ENCODE peak calls at places on chromosome 20, in six cellular contexts. P is fibroblast of the conjunctiva, A is foreskin fibroblast, S is choroid plexus epithelial cell, C is caudate nucleus, O is left ventricle myocardium superior. X is an unnamed sample.

GRCh38 chr20:22977047-22977785 is 57.9 kb upstream of the SSTR4 start:
- DNase-seq in O (peak), A (no peak), S (no peak), C (no peak), P (no peak), X (no peak)

GRCh38 chr20:19659468-19659867 is 98.6 kb upstream of the RIN2 start:
- DNase-seq in P (no peak), O (no peak), C (no peak), A (no peak), S (no peak), X (no peak)

GRCh38 chr20:21033817-21034216 is 72.3 kb downstream of the LINC00237 start:
- DNase-seq in A (no peak), P (no peak), S (no peak), O (no peak), C (no peak), X (no peak)

GRCh38 chr20:32563311-32564272 is 21.5 kb downstream of the NOL4L start:
- DNase-seq in O (no peak), C (no peak), A (no peak), P (no peak), S (no peak), X (no peak)

GRCh38 chr20:11591965-11592364 is 325.7 kb upstream of the BTBD3 start:
- DNase-seq in P (no peak), A (no peak), C (no peak), O (no peak), S (no peak), X (no peak)

GRCh38 chr20:57661201-57662027 is 41.2 kb upstream of the ZBP1 start:
- DNase-seq in S (no peak), O (peak), P (no peak), A (no peak), C (no peak), X (no peak)

GRCh38 chr20:33859157-33859695 is 48.1 kb downstream of the CHMP4B start:
- DNase-seq in P (no peak), A (peak), C (no peak), O (no peak), S (peak), X (no peak)

GRCh38 chr20:5809495-5809894 is 59.3 kb downstream of the SHLD1 start:
- DNase-seq in C (no peak), A (no peak), O (no peak), P (no peak), S (no peak), X (no peak)

GRCh38 chr20:891121-892080 is 24.7 kb downstream of the ANGPT4 start:
- DNase-seq in A (no peak), S (no peak), P (no peak), C (no peak), O (peak), X (no peak)

GRCh38 chr20:37411408-37412306 is 65.7 kb downstream of the SRC start:
- DNase-seq in S (no peak), A (peak), P (no peak), C (no peak), O (peak), X (no peak)

GRCh38 chr20:14498809-14499208 is 161.4 kb upstream of the FLRT3 start:
- DNase-seq in O (no peak), A (no peak), C (no peak), P (no peak), S (peak), X (no peak)

GRCh38 chr20:52869698-52870288 is 102.4 kb upstream of the TSHZ2 start:
- DNase-seq in O (no peak), S (no peak), P (no peak), C (no peak), A (no peak), X (no peak)

GRCh38 chr20:50980851-50981713 is 22.5 kb downstream of the MOCS3 start:
- DNase-seq in O (no peak), S (peak), C (no peak), P (peak), A (peak), X (no peak)

GRCh38 chr20:63318391-63319163 is 25.6 kb downstream of the COL20A1 start:
- DNase-seq in O (peak), A (no peak), C (no peak), S (no peak), P (no peak), X (no peak)

GRCh38 chr20:3156811-3157619 is 2.6 kb downstream of the FASTKD5 start:
- DNase-seq in S (peak), O (no peak), C (no peak), A (no peak), P (no peak), X (no peak)

GRCh38 chr20:59007758-59008511 is 881 bp upstream of the CTSZ start:
- DNase-seq in C (no peak), P (no peak), O (peak), A (no peak), S (no peak), X (no peak)

GRCh38 chr20:37305079-37305478 is 15.6 kb downstream of the MANBAL start:
- DNase-seq in S (no peak), O (no peak), P (no peak), A (no peak), C (no peak), X (no peak)

GRCh38 chr20:23296841-23297701 is 53.5 kb upstream of the NXT1 start:
- DNase-seq in S (peak), P (no peak), C (no peak), A (peak), O (no peak), X (peak)